ENCODE peak calls at places on chromosomes 3 and 15, in six cellular contexts. One of them, this sample, is unnamed.

GRCh38 chr3:43345877-43346276 is 59.5 kb downstream of the SNRK start:
- DNase-seq in KBM-7: no peak
- DNase-seq in GM23248: peak
- DNase-seq in aorta: no peak
- DNase-seq in cortex of kidney: no peak
- DNase-seq in posterior cingulate gyrus: no peak
- DNase-seq in this sample: no peak

GRCh38 chr3:61848885-61849284 is 287.5 kb downstream of the PTPRG start:
- DNase-seq in cortex of kidney: no peak
- DNase-seq in KBM-7: peak
- DNase-seq in GM23248: peak
- DNase-seq in aorta: no peak
- DNase-seq in posterior cingulate gyrus: no peak
- DNase-seq in this sample: no peak

GRCh38 chr3:98038241-98038640 is 3.1 kb upstream of the GABRR3 start:
- DNase-seq in KBM-7: no peak
- DNase-seq in posterior cingulate gyrus: no peak
- DNase-seq in GM23248: peak
- DNase-seq in cortex of kidney: no peak
- DNase-seq in aorta: no peak
- DNase-seq in this sample: no peak

GRCh38 chr15:81308260-81308659 is 15.7 kb downstream of the STARD5 start:
- DNase-seq in GM23248: peak
- DNase-seq in KBM-7: no peak
- DNase-seq in posterior cingulate gyrus: no peak
- DNase-seq in cortex of kidney: no peak
- DNase-seq in aorta: no peak
- DNase-seq in this sample: no peak

GRCh38 chr3:169662215-169663070 is 1.1 kb downstream of the MECOM start:
- DNase-seq in posterior cingulate gyrus: peak
- DNase-seq in aorta: peak
- DNase-seq in GM23248: peak
- DNase-seq in cortex of kidney: no peak
- DNase-seq in KBM-7: peak
- DNase-seq in this sample: no peak

GRCh38 chr3:64353256-64353655 is 128.0 kb upstream of the PRICKLE2 start:
- DNase-seq in KBM-7: no peak
- DNase-seq in posterior cingulate gyrus: no peak
- DNase-seq in cortex of kidney: no peak
- DNase-seq in aorta: no peak
- DNase-seq in GM23248: peak
- DNase-seq in this sample: no peak

GRCh38 chr3:102161362-102162006 is 273.3 kb upstream of the ZPLD1 start:
- DNase-seq in GM23248: peak
- DNase-seq in KBM-7: no peak
- DNase-seq in aorta: no peak
- DNase-seq in posterior cingulate gyrus: no peak
- DNase-seq in cortex of kidney: no peak
- DNase-seq in this sample: no peak

GRCh38 chr3:16174389-16174788 is at the start of gene GALNT15:
- DNase-seq in cortex of kidney: no peak
- DNase-seq in GM23248: peak
- DNase-seq in KBM-7: no peak
- DNase-seq in aorta: peak
- DNase-seq in posterior cingulate gyrus: peak
- DNase-seq in this sample: peak

GRCh38 chr15:41572866-41573265 is 13.9 kb downstream of the TYRO3 start:
- DNase-seq in aorta: no peak
- DNase-seq in posterior cingulate gyrus: peak
- DNase-seq in KBM-7: no peak
- DNase-seq in cortex of kidney: no peak
- DNase-seq in GM23248: no peak
- DNase-seq in this sample: no peak

GRCh38 chr3:14204605-14205284 is 26.1 kb downstream of the LSM3 start:
- DNase-seq in GM23248: peak
- DNase-seq in KBM-7: peak
- DNase-seq in aorta: no peak
- DNase-seq in posterior cingulate gyrus: no peak
- DNase-seq in cortex of kidney: no peak
- DNase-seq in this sample: no peak

GRCh38 chr3:120062474-120062873 is 31.8 kb downstream of the GSK3B start:
- DNase-seq in aorta: no peak
- DNase-seq in GM23248: peak
- DNase-seq in KBM-7: no peak
- DNase-seq in cortex of kidney: no peak
- DNase-seq in posterior cingulate gyrus: no peak
- DNase-seq in this sample: no peak

GRCh38 chr3:189172668-189173419 is 1.1 kb downstream of the TPRG1 start:
- DNase-seq in KBM-7: no peak
- DNase-seq in posterior cingulate gyrus: no peak
- DNase-seq in cortex of kidney: no peak
- DNase-seq in aorta: no peak
- DNase-seq in GM23248: no peak
- DNase-seq in this sample: no peak

GRCh38 chr3:195540031-195540430 is 3.1 kb downstream of the PPP1R2 start:
- DNase-seq in aorta: no peak
- DNase-seq in KBM-7: no peak
- DNase-seq in GM23248: no peak
- DNase-seq in cortex of kidney: no peak
- DNase-seq in posterior cingulate gyrus: no peak
- DNase-seq in this sample: no peak

GRCh38 chr3:193620650-193621049 is 27.6 kb downstream of the OPA1 start:
- DNase-seq in aorta: no peak
- DNase-seq in cortex of kidney: no peak
- DNase-seq in KBM-7: no peak
- DNase-seq in GM23248: peak
- DNase-seq in posterior cingulate gyrus: no peak
- DNase-seq in this sample: no peak

GRCh38 chr15:59792359-59792758 is 103.2 kb upstream of the BNIP2 start:
- DNase-seq in cortex of kidney: no peak
- DNase-seq in aorta: no peak
- DNase-seq in GM23248: no peak
- DNase-seq in KBM-7: no peak
- DNase-seq in posterior cingulate gyrus: no peak
- DNase-seq in this sample: no peak

GRCh38 chr3:170154084-170154483 is 27.4 kb downstream of the PHC3 start:
- DNase-seq in aorta: no peak
- DNase-seq in KBM-7: no peak
- DNase-seq in posterior cingulate gyrus: no peak
- DNase-seq in GM23248: peak
- DNase-seq in cortex of kidney: no peak
- DNase-seq in this sample: no peak

GRCh38 chr3:42654331-42655201 is 1.1 kb downstream of the ZBTB47 start:
- DNase-seq in KBM-7: peak
- DNase-seq in GM23248: peak
- DNase-seq in posterior cingulate gyrus: peak
- DNase-seq in aorta: peak
- DNase-seq in cortex of kidney: no peak
- DNase-seq in this sample: no peak